ENCODE peak calls at places on chromosome 22, in four cellular contexts. V is WTC11, K is K562, E is HepG2. T is an unnamed sample.

GRCh38 chr22:25698986-25699385 is 43.0 kb upstream of the MYO18B start:
- DNase-seq in V (no peak), K (no peak), E (no peak), T (no peak)

GRCh38 chr22:42961815-42962214 is 53.1 kb downstream of the PACSIN2 start:
- DNase-seq in V (no peak), K (no peak), E (no peak), T (no peak)

GRCh38 chr22:50200333-50201190 is at the start of gene SELENOO:
- DNase-seq in V (peak), K (peak), E (peak), T (no peak)

GRCh38 chr22:20378110-20378509 is 15.8 kb upstream of the ZNF74 start:
- DNase-seq in V (no peak), K (no peak), E (no peak), T (no peak)

GRCh38 chr22:20867179-20868099 is 8.6 kb downstream of the SNAP29 start:
- DNase-seq in V (no peak), K (peak), E (peak), T (no peak)

GRCh38 chr22:39896313-39896996 is 2.9 kb upstream of the ENTHD1 start:
- DNase-seq in V (no peak), K (no peak), E (no peak), T (no peak)

GRCh38 chr22:41524809-41525449 is 19.3 kb downstream of the POLR3H start:
- DNase-seq in V (peak), K (no peak), E (no peak), T (no peak)

GRCh38 chr22:40345271-40345670 is 1.0 kb upstream of the ADSL start:
- DNase-seq in V (no peak), K (peak), E (no peak), T (no peak)

GRCh38 chr22:25070870-25071465 is 118.5 kb downstream of the KIAA1671 start:
- DNase-seq in V (no peak), K (no peak), E (no peak), T (no peak)

GRCh38 chr22:45968751-45969413 is 8.1 kb downstream of the WNT7B start:
- DNase-seq in V (no peak), K (no peak), E (no peak), T (no peak)

GRCh38 chr22:20434264-20434751 is 3.3 kb downstream of the SCARF2 start:
- DNase-seq in V (no peak), K (no peak), E (no peak), T (no peak)

GRCh38 chr22:38707346-38707745 is 1.6 kb downstream of the GTPBP1 start:
- DNase-seq in V (no peak), K (peak), E (peak), T (no peak)

GRCh38 chr22:17941501-17942406 is 82.6 kb downstream of the MICAL3 start:
- DNase-seq in V (no peak), K (no peak), E (no peak), T (no peak)

DNA sequence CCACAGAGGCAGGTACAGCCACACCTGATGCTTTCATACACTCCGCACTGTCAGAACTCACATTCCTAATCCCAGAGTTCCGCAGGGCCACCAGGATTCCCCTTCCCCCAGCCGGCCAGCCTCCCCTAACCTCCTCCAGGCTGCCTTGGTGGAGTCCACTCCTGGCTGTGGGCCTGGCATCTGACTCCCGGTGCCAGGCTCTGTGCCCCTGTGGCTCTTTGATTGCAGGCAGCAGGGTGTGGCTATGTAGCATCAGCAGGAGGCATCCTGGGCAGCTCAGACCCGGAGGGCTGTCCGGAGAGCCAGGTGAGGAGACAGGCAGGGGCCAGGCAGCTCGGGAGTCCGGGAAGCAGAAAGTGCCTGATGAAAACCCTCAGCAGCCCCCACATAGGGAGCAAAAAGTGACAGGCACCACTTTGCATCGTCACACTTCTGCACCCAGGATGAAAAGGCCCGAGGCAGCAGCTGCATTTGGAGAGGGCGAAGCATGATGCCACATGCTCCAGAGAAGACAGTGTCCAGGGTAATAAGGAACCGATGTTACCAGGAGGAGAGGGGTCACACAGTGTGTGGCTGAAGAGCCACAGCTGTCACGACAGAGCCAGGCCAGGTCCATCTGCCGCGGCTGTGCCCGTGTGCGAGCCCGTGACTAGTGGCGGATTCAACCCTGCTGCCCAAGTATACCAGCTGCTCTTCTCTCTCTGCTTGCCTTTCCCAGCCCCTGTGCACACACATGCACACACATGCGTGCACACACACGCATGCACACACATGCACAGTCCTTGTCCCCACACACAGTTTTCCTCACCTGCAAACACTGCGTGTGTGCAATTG is 1432.7 kb downstream of the BRD1 start:
- DNase-seq in V (no peak), K (no peak), E (no peak), T (no peak)
- TF ChIP-seq NR2C2 in V (no peak), K (no peak), E (no peak), T (no peak)

GRCh38 chr22:26711205-26711958 is 54.0 kb downstream of the MIAT start:
- DNase-seq in V (no peak), K (no peak), E (no peak), T (peak)
- TF ChIP-seq NR2C2 in V (no peak), K (no peak), E (no peak), T (no peak)

GRCh38 chr22:37566903-37567798 is 6.9 kb downstream of the CDC42EP1 start:
- DNase-seq in V (peak), K (peak), E (peak), T (peak)

GRCh38 chr22:37567991-37568390 is 7.7 kb downstream of the CDC42EP1 start:
- DNase-seq in V (no peak), K (no peak), E (no peak), T (no peak)

GRCh38 chr22:37565830-37566229 is 5.5 kb downstream of the CDC42EP1 start:
- DNase-seq in V (no peak), K (no peak), E (no peak), T (no peak)

GRCh38 chr22:37568448-37569008 is 8.2 kb downstream of the CDC42EP1 start:
- DNase-seq in V (no peak), K (no peak), E (no peak), T (no peak)

GRCh38 chr22:37566329-37566837 is 6.1 kb downstream of the CDC42EP1 start:
- DNase-seq in V (no peak), K (no peak), E (no peak), T (no peak)
- TF ChIP-seq NR2C2 in V (no peak), K (no peak), E (no peak), T (no peak)

GRCh38 chr22:18988958-18989357 is 52.9 kb upstream of the PRODH start:
- DNase-seq in V (no peak), K (no peak), E (no peak), T (no peak)

GRCh38 chr22:18985761-18986160 is 49.7 kb upstream of the PRODH start:
- DNase-seq in V (no peak), K (no peak), E (no peak), T (no peak)

GRCh38 chr22:18984564-18984963 is 48.5 kb upstream of the PRODH start:
- DNase-seq in V (no peak), K (no peak), E (no peak), T (no peak)

GRCh38 chr22:18990355-18991137 is 54.5 kb upstream of the PRODH start:
- DNase-seq in V (no peak), K (no peak), E (no peak), T (no peak)

GRCh38 chr22:18987765-18988164 is 51.7 kb upstream of the PRODH start:
- DNase-seq in V (peak), K (peak), E (peak), T (no peak)
- TF ChIP-seq NR2C2 in V (no peak), K (no peak), E (no peak), T (no peak)

GRCh38 chr22:37569921-37570660 is 9.8 kb downstream of the LGALS2 start:
- DNase-seq in V (no peak), K (no peak), E (no peak), T (no peak)
- TF ChIP-seq NR2C2 in V (no peak), K (peak), E (peak), T (no peak)

DNA sequence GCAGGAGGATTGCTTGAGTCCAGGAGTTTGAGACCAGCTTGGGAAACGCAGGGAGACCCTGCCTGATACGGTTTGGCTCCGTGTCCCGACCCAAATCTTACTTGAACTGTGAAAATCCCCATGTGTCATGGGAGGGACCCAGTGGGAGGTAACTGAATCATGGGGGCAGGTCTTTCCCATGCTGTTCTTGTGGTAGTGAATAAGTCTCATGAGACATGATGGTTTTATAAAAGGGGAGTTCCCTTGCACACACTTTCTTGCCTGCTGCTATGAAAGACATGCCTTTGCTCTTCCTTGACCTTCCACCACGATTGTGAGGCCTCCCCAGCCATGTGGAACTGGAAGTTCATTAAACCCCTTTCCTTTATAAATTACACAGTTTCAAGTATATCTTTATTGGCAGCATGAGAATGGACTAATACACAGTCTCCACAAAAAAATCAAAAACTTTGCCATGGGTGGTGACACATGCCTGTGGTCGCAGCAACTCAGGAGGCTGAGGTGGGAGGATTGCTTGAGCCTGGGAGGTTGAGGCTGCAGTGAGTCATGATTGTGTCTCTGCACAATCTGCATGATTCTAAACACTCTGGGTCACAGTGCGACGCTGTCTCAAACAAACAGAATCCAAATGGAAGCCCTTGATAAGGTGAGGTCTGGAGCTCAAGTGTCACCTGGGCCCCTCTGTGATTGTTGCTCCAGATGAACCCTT is 34.9 kb downstream of the SYN3 start:
- DNase-seq in V (no peak), K (no peak), E (no peak), T (no peak)
- TF ChIP-seq NR2C2 in V (no peak), K (no peak), E (no peak), T (no peak)

GRCh38 chr22:29269731-29270474 is 1.8 kb downstream of the EWSR1 start:
- DNase-seq in V (no peak), K (peak), E (peak), T (no peak)
- TF ChIP-seq NR2C2 in V (no peak), K (no peak), E (no peak), T (no peak)

DNA sequence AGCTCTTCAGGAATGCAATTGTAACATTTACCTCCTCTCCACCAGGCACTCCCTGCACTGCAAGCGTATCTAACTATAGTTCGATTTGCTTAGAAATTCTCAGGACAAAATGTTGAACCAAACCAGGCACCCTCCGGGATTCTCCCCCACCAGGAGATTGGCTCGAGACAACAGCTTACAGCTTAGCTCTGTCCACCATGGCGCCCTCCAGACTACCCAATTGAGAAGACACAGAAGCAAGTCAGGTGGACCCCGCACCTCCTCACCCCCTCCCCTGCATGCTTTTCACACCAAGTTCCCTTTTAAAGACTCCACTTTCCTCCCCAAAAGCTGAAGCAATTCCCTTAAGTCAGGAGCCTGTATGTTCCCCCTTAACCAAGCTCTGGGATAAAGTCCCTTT is 34.7 kb upstream of the RFPL3 start:
- DNase-seq in V (no peak), K (no peak), E (no peak), T (no peak)
- TF ChIP-seq NR2C2 in V (no peak), K (no peak), E (no peak), T (no peak)

GRCh38 chr22:22458387-22458786 is 50.2 kb downstream of the ZNF280B start:
- DNase-seq in V (no peak), K (no peak), E (no peak), T (no peak)

GRCh38 chr22:22460060-22460459 is 48.5 kb downstream of the ZNF280B start:
- DNase-seq in V (no peak), K (no peak), E (no peak), T (no peak)

GRCh38 chr22:22460635-22461034 is 47.9 kb downstream of the ZNF280B start:
- DNase-seq in V (no peak), K (peak), E (peak), T (no peak)

GRCh38 chr22:22461111-22461510 is 47.4 kb downstream of the ZNF280B start:
- DNase-seq in V (no peak), K (no peak), E (no peak), T (no peak)

GRCh38 chr22:22458896-22459588 is 49.5 kb downstream of the ZNF280B start:
- DNase-seq in V (no peak), K (no peak), E (no peak), T (no peak)
- TF ChIP-seq NR2C2 in V (no peak), K (no peak), E (no peak), T (no peak)

DNA sequence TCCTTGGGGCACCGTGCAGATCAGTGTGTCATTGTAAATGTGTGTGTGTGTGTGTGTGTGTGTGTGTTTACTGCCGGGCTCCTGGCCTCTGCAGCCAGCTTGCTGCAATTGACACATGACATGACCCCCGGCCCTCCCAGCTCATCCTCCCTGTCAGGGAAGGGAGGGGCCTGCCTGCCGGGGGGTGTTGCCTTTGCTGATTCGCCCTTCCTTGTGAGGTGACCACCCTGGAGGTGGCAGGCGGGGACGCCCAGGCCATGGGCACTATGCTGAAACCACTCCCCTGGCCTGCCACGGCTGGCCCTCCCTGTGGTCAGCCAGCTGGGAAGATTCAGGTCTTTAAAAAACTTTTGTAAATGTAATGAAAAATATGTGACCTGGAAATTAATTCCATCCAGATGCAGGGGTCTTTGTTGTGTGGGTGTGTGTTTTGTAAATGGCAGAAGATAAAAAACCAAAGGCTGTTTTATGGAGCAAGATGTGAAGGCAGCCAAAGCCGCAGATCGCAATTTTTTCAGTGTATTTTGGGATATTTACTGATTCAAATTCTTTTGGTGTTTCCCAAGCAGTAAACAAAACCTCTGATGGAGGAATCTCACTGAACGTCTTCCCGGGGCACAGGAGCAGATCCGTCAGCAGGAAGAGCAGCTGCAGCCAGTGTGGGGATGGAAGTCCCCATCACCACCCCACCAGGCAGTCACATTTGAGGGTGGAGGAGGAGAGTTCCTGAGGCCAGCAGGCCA is 23.2 kb downstream of the SHISAL1 start:
- DNase-seq in V (no peak), K (no peak), E (no peak), T (no peak)
- TF ChIP-seq NR2C2 in V (no peak), K (no peak), E (no peak), T (no peak)

T was measured in GM12878.